ENCODE peak calls at places on chromosomes 7 and 10, in eight cellular contexts. Z is A549, C is H1, N is NB4, L is H54, I is IMR-90, A is breast epithelium, E is tibial nerve. H is an unnamed sample.

GRCh38 chr10:99659031-99659867 is at the start of gene ENTPD7:
- DNase-seq in N (peak; percentile 97), Z (peak; percentile 99), E (peak; percentile 79), A (peak; percentile 92), C (peak; percentile 94), I (peak; percentile 95), L (peak; percentile 93), H (peak; percentile 95)

GRCh38 chr7:29086545-29086944 is 59.8 kb downstream of the CPVL start:
- DNase-seq in C (no peak), E (no peak), Z (no peak), L (no peak), A (no peak), N (no peak), I (no peak), H (no peak)

GRCh38 chr7:133582766-133583523 is 330.1 kb downstream of the EXOC4 start:
- DNase-seq in E (no peak), L (no peak), A (no peak), N (no peak), I (peak; percentile 91), Z (no peak), C (no peak), H (no peak)

GRCh38 chr7:37284805-37285211 is 163.9 kb downstream of the ELMO1 start:
- DNase-seq in N (peak; percentile 46), I (no peak), A (no peak), C (peak; percentile 23), Z (peak; percentile 29), E (peak; percentile 63), L (peak; percentile 89), H (peak; percentile 24)

GRCh38 chr10:78224602-78225001 is 190.9 kb downstream of the RPS24 start:
- DNase-seq in A (no peak), Z (no peak), E (no peak), L (peak; percentile 28), N (no peak), C (no peak), I (peak; percentile 83), H (no peak)

GRCh38 chr7:19177269-19177668 is 32.0 kb upstream of the FERD3L start:
- DNase-seq in E (no peak), A (no peak), I (no peak), L (no peak), Z (no peak), N (peak; percentile 30), C (no peak), H (no peak)

GRCh38 chr7:77995717-77996116 is 197.1 kb downstream of the PHTF2 start:
- DNase-seq in E (no peak), Z (no peak), C (no peak), A (no peak), L (no peak), I (peak; percentile 24), N (no peak), H (no peak)

GRCh38 chr10:62632071-62632809 is 172.3 kb upstream of the ADO start:
- DNase-seq in E (no peak), A (no peak), Z (no peak), N (peak; percentile 90), I (no peak), L (no peak), C (no peak), H (no peak)

GRCh38 chr7:20624666-20625385 is 9.4 kb downstream of the ABCB5 start:
- DNase-seq in A (no peak), I (no peak), L (no peak), Z (peak; percentile 3), C (no peak), E (no peak), N (no peak), H (no peak)

GRCh38 chr10:31949266-31949665 is 20.6 kb upstream of the ARHGAP12 start:
- DNase-seq in Z (no peak), A (no peak), N (no peak), I (no peak), L (no peak), C (no peak), E (no peak), H (no peak)

GRCh38 chr7:22651534-22652243 is 75.3 kb upstream of the IL6 start:
- DNase-seq in A (no peak), N (no peak), Z (no peak), E (no peak), L (peak; percentile 62), I (peak; percentile 83), C (no peak), H (no peak)

GRCh38 chr10:132443998-132444876 is 47.2 kb downstream of the PWWP2B start:
- DNase-seq in I (no peak), E (no peak), N (peak; percentile 82), L (no peak), Z (no peak), C (no peak), A (no peak), H (no peak)

GRCh38 chr10:63005246-63005645 is 127.9 kb upstream of the NRBF2 start:
- DNase-seq in N (peak; percentile 19), L (no peak), E (no peak), A (no peak), I (no peak), Z (no peak), C (no peak), H (no peak)

GRCh38 chr7:50477640-50478039 is 27.5 kb upstream of the FIGNL1 start:
- DNase-seq in N (no peak), Z (no peak), L (no peak), C (no peak), I (no peak), A (no peak), E (no peak), H (no peak)

GRCh38 chr7:50474382-50475155 is 24.4 kb upstream of the FIGNL1 start:
- DNase-seq in N (no peak), Z (no peak), I (no peak), C (no peak), L (no peak), A (no peak), E (no peak), H (no peak)

GRCh38 chr7:50475340-50475739 is 25.2 kb upstream of the FIGNL1 start:
- DNase-seq in L (no peak), E (no peak), N (no peak), A (no peak), Z (no peak), I (no peak), C (no peak), H (no peak)

GRCh38 chr7:50479743-50480517 is 29.8 kb upstream of the FIGNL1 start:
- DNase-seq in Z (no peak), L (no peak), N (no peak), C (no peak), E (no peak), A (no peak), I (no peak), H (no peak)

DNA sequence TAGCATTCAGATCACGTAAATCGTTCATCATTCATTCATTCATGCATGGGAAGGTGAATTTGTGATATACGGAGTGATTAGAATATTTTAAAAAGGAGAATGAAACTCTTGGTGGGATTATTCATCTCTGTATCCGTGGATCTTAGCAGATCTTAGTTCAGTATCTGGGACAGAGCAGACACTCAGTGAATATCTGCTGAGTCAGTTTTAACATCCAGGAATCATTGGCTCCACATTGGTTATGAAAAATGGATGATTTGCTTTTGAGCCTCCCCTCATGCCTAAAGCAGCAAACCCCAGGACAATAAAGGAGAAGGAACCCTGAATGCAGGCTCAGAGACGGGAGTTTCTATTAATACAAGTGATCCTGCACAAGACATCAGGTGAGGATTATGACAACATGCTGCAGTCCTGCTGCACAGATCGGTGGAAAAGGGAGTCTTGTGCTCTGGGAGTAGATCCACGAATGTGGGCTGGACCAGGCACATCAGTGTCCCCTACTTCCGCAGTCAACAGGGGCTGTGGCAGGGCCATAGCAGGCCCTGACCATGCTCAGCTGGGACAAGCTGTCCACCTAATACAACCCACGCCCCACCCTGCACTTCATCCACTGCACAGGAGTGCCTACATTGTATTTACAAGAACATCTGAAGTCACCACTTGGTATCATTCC is 26.9 kb upstream of the FIGNL1 start:
- DNase-seq in E (no peak), C (no peak), L (no peak), A (no peak), N (no peak), Z (no peak), I (no peak), H (no peak)
- TF ChIP-seq POLR2A in E (no peak), C (no peak), L (no peak), A (no peak), N (no peak), Z (no peak), I (no peak), H (no peak)

GRCh38 chr10:22715290-22715625 is 880 bp upstream of the PIP4K2A start:
- DNase-seq in Z (no peak), C (no peak), L (no peak), N (no peak), I (no peak), A (no peak), E (no peak), H (no peak)

GRCh38 chr10:22712246-22712958 is 2.0 kb downstream of the PIP4K2A start:
- DNase-seq in E (no peak), Z (no peak), A (no peak), N (no peak), I (peak; percentile 41), C (no peak), L (no peak), H (peak; percentile 76)

GRCh38 chr10:22712959-22713852 is 1.2 kb downstream of the PIP4K2A start:
- DNase-seq in L (peak; percentile 20), A (no peak), C (no peak), N (peak; percentile 29), E (no peak), I (peak; percentile 33), Z (no peak), H (peak; percentile 68)

GRCh38 chr10:22714524-22715289 is at the start of gene PIP4K2A:
- DNase-seq in Z (peak; percentile 65), L (peak; percentile 76), E (peak; percentile 48), C (no peak), N (peak; percentile 75), A (peak; percentile 37), I (peak; percentile 67), H (peak; percentile 93)

GRCh38 chr10:22713853-22714523 is 390 bp downstream of the PIP4K2A start:
- DNase-seq in A (no peak), C (no peak), Z (no peak), L (peak; percentile 37), I (peak; percentile 13), E (no peak), N (peak; percentile 57), H (peak; percentile 82)
- TF ChIP-seq POLR2A in A (no peak), C (no peak), Z (no peak), L (no peak), I (no peak), E (no peak), N (no peak), H (peak; percentile 18)

DNA sequence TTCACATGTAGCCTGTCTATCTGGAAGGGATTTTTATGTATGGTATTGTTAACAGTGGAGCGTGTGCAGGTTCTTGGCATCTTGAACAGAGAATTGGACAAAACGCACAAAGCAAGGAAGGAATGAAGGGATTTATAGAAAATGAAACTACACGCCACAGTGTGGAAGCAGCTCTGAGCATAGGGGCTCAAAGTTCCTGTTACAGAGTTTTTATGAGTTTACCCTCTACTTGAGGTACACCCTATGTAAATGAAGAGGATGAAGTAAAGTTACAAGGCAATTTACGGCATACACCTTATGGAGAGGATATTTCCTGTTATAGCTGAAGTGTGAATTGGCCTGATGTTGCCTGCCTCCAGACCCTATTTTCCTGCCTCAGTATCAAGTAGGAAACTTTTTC is 33.2 kb downstream of the FANK1 start:
- DNase-seq in A (no peak), N (no peak), C (no peak), L (no peak), Z (no peak), E (no peak), I (no peak), H (no peak)
- TF ChIP-seq POLR2A in A (no peak), N (no peak), C (no peak), L (no peak), Z (no peak), E (no peak), I (no peak), H (no peak)

GRCh38 chr10:124917168-124917938 is 24.6 kb upstream of the ZRANB1 start:
- DNase-seq in A (peak; percentile 56), I (peak; percentile 33), E (no peak), Z (peak; percentile 51), N (peak; percentile 66), L (no peak), C (no peak), H (peak; percentile 77)
- TF ChIP-seq POLR2A in A (no peak), I (no peak), E (peak; percentile 39), Z (no peak), N (no peak), L (no peak), C (no peak), H (no peak)

H was measured in erythroblast.